ENCODE peak calls at places on chromosomes 7 and 10, in six cellular contexts. V, O, T, R, N and E are unnamed samples.

GRCh38 chr10:119996944-119997343 is 104.4 kb downstream of the SEC23IP start:
- DNase-seq in V (no peak), O (no peak), T (no peak), R (no peak), N (no peak), E (no peak)

GRCh38 chr7:105830405-105831218 is 45.8 kb downstream of the ATXN7L1 start:
- DNase-seq in V (peak), O (no peak), T (no peak), R (peak), N (peak), E (peak)

GRCh38 chr10:86708783-86709778 is 40.8 kb downstream of the LDB3 start:
- DNase-seq in V (no peak), O (no peak), T (no peak), R (no peak), N (no peak), E (no peak)

GRCh38 chr7:2523941-2524807 is 4.6 kb downstream of the LFNG start:
- DNase-seq in V (peak), O (no peak), T (no peak), R (peak), N (peak), E (peak)

GRCh38 chr7:24978837-24979469 is 1.0 kb downstream of the OSBPL3 start:
- DNase-seq in V (peak), O (no peak), T (no peak), R (no peak), N (no peak), E (no peak)

GRCh38 chr7:73809454-73810090 is 21.2 kb upstream of the CLDN4 start:
- DNase-seq in V (no peak), O (no peak), T (no peak), R (no peak), N (peak), E (peak)

GRCh38 chr10:16436367-16436757 is 448 bp upstream of the PTER start:
- DNase-seq in V (no peak), O (no peak), T (no peak), R (no peak), N (no peak), E (peak)

GRCh38 chr7:17185690-17186070 is 112.8 kb upstream of the AHR start:
- DNase-seq in V (peak), O (no peak), T (no peak), R (peak), N (peak), E (peak)

GRCh38 chr7:156903232-156903909 is 10.4 kb upstream of the LMBR1 start:
- DNase-seq in V (peak), O (no peak), T (no peak), R (peak), N (peak), E (peak)

GRCh38 chr10:35191523-35191922 is 64.9 kb downstream of the CREM start:
- DNase-seq in V (no peak), O (no peak), T (no peak), R (peak), N (peak), E (peak)

GRCh38 chr10:14185501-14186045 is 145.2 kb downstream of the FRMD4A start:
- DNase-seq in V (no peak), O (no peak), T (no peak), R (peak), N (peak), E (peak)

GRCh38 chr10:24952701-24953349 is 419 bp upstream of the PRTFDC1 start:
- DNase-seq in V (peak), O (no peak), T (peak), R (peak), N (peak), E (peak)

GRCh38 chr10:42872865-42873435 is 90.4 kb downstream of the BMS1 start:
- DNase-seq in V (no peak), O (no peak), T (no peak), R (no peak), N (no peak), E (no peak)

GRCh38 chr10:86357676-86358075 is 8.9 kb downstream of the GRID1 start:
- DNase-seq in V (no peak), O (no peak), T (no peak), R (no peak), N (no peak), E (no peak)

GRCh38 chr7:38630720-38631673 is at the start of gene AMPH:
- DNase-seq in V (peak), O (no peak), T (no peak), R (peak), N (peak), E (peak)

GRCh38 chr7:101696-102376 is 90.5 kb upstream of the FAM20C start:
- DNase-seq in V (peak), O (no peak), T (no peak), R (peak), N (peak), E (peak)

GRCh38 chr7:12524794-12525386 is 45.6 kb upstream of the SCIN start:
- DNase-seq in V (peak), O (no peak), T (no peak), R (peak), N (peak), E (peak)

GRCh38 chr10:51615764-51616298 is 83.6 kb downstream of the CSTF2T start:
- DNase-seq in V (peak), O (no peak), T (no peak), R (no peak), N (peak), E (no peak)

GRCh38 chr10:125093199-125093841 is 67.0 kb downstream of the CTBP2 start:
- DNase-seq in V (peak), O (no peak), T (peak), R (peak), N (peak), E (peak)

GRCh38 chr10:133124357-133125211 is 35.4 kb upstream of the KNDC1 start:
- DNase-seq in V (peak), O (no peak), T (peak), R (no peak), N (peak), E (no peak)

GRCh38 chr10:5698062-5698461 is 13.4 kb downstream of the TASOR2 start:
- DNase-seq in V (no peak), O (no peak), T (no peak), R (no peak), N (no peak), E (no peak)

GRCh38 chr7:73721237-73721848 is 1.9 kb upstream of the STX1A start:
- DNase-seq in V (no peak), O (no peak), T (no peak), R (no peak), N (no peak), E (no peak)

GRCh38 chr10:4541292-4541691 is 284.7 kb upstream of the AKR1E2 start:
- DNase-seq in V (peak), O (no peak), T (no peak), R (peak), N (peak), E (peak)

GRCh38 chr7:39741942-39742623 is 118.7 kb downstream of the RALA start:
- DNase-seq in V (peak), O (no peak), T (no peak), R (peak), N (peak), E (peak)

GRCh38 chr10:64846706-64847105 is 1325.5 kb downstream of the REEP3 start:
- DNase-seq in V (no peak), O (no peak), T (no peak), R (no peak), N (no peak), E (no peak)

GRCh38 chr7:140696024-140696678 is 357 bp upstream of the NDUFB2 start:
- DNase-seq in V (peak), O (peak), T (peak), R (peak), N (peak), E (peak)

GRCh38 chr7:80279760-80280159 is 145.1 kb downstream of the GNAI1 start:
- DNase-seq in V (no peak), O (no peak), T (peak), R (no peak), N (peak), E (no peak)

GRCh38 chr10:42755591-42756093 is 27.0 kb upstream of the BMS1 start:
- DNase-seq in V (no peak), O (no peak), T (no peak), R (no peak), N (no peak), E (no peak)

GRCh38 chr7:151102991-151103390 is 16.7 kb downstream of the AGAP3 start:
- DNase-seq in V (no peak), O (no peak), T (no peak), R (no peak), N (no peak), E (no peak)

GRCh38 chr10:73773152-73773879 is 8.5 kb upstream of the CHCHD1 start:
- DNase-seq in V (no peak), O (no peak), T (no peak), R (peak), N (peak), E (peak)

DNA sequence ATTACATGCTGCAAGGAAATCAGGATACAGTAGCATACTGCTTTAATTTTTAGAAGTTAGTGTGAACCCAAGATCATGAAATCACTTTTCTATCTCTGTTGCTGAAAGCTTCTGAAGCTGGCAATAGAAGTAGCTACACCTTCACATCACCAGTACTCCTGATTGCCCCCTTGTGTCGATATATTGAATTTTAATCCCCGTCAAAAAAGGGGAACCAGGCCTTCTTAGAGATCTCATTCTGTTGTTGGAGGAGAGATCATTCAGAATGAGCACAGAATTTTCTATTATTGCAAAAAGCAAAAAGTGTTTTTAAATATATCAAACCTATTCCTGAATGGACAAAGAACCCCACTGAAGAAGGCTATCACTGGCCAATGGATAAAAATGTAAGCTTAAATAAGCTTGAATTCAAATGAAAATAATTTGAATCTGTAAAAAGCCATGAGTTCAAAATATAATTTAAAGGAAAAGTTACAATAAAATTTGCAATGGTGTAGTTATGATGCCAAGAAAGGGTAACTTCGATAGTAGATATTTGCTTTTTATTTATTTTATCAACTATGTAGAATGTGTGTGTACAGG is 39.7 kb upstream of the TEX47 start:
- DNase-seq in V (peak), O (no peak), T (no peak), R (no peak), N (peak), E (peak)
- TF ChIP-seq CTCF in V (peak), O (no peak), T (no peak), R (peak), N (peak), E (peak)

DNA sequence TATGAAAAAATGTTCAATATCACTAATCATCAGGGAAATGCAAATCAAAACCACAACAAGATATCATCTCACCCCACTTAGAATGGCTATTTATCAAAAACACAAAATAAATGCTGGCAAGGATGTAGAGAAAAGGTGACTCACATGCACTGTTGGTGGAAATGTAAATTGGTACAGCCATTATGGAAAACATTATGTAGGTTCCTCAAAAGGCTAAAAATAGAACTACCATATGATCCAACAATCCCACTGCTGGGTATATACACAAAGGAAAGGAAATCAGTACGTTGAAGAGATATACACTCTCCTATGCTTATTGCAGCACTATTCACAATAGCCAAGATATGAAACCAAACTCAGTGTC is 50.2 kb downstream of the CDK1 start:
- DNase-seq in V (peak), O (no peak), T (no peak), R (peak), N (peak), E (no peak)
- H3K4me3 ChIP-seq in V (no peak), O (no peak), T (no peak), R (no peak), N (no peak), E (no peak)

GRCh38 chr10:118259288-118259906 is 82.7 kb downstream of the FAM204A start:
- DNase-seq in V (peak), O (no peak), T (peak), R (peak), N (peak), E (peak)
- TF ChIP-seq CTCF in V (peak), O (peak), T (no peak), R (peak), N (peak), E (peak)

GRCh38 chr7:114903131-114903530 is 18.8 kb upstream of the MDFIC start:
- DNase-seq in V (no peak), O (no peak), T (no peak), R (no peak), N (no peak), E (no peak)
- H3K4me3 ChIP-seq in V (no peak), O (no peak), T (no peak), R (no peak), N (no peak), E (no peak)

DNA sequence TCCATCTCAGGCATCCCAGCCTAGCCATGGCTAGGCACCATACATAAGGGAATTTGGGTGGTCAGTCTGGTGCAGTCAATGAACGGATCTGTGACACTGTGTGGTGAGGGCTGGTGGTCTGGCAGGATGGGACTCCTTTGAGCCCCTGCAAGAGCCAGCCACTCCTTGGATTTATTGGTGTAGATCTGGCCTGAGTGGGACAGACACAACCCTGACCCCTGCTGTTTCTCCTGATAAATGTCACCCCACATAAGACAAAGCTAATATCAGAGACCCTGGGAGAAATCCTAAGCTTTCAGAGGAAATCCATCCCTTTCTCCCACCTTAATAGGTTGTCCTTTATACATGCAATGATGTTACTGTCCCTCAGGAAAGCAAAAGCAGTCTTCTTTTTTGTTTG is 2.3 kb downstream of the FBXO24 start:
- DNase-seq in V (no peak), O (no peak), T (no peak), R (peak), N (peak), E (peak)
- TF ChIP-seq CTCF in V (peak), O (peak), T (no peak), R (peak), N (peak), E (peak)

DNA sequence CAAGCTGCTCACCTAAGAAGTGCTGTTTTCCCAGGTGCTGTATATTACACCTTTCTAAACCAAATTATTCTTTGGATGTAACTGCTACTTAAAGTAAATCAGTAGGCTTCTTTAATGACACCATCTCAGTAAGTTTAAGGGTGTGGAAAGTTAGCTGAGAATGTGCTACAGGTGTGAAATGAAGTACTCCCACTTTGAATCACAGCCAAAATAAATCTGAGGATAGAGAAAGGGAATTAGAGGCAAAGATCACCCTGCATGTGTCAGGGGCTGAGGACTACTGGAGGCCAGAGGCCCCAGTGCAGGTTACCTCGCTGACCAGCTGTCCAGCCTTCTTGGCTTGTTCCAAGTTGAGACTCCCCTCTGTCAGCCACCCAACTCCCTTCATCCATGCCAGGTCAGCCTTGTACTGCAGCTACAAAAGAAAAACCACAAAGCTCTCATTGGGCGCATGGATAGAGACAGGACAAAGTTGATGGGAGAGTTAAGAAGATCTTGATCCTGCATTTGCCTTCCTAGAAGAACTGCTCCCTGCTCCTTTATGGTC is 35.2 kb downstream of the NRAP start:
- DNase-seq in V (no peak), O (no peak), T (no peak), R (no peak), N (no peak), E (no peak)
- H3K4me3 ChIP-seq in V (no peak), O (no peak), T (no peak), R (no peak), N (no peak), E (no peak)

GRCh38 chr10:26516540-26517101 is 78.5 kb downstream of the APBB1IP start:
- DNase-seq in V (peak), O (no peak), T (no peak), R (no peak), N (no peak), E (peak)
- TF ChIP-seq CTCF in V (no peak), O (no peak), T (no peak), R (no peak), N (no peak), E (no peak)

DNA sequence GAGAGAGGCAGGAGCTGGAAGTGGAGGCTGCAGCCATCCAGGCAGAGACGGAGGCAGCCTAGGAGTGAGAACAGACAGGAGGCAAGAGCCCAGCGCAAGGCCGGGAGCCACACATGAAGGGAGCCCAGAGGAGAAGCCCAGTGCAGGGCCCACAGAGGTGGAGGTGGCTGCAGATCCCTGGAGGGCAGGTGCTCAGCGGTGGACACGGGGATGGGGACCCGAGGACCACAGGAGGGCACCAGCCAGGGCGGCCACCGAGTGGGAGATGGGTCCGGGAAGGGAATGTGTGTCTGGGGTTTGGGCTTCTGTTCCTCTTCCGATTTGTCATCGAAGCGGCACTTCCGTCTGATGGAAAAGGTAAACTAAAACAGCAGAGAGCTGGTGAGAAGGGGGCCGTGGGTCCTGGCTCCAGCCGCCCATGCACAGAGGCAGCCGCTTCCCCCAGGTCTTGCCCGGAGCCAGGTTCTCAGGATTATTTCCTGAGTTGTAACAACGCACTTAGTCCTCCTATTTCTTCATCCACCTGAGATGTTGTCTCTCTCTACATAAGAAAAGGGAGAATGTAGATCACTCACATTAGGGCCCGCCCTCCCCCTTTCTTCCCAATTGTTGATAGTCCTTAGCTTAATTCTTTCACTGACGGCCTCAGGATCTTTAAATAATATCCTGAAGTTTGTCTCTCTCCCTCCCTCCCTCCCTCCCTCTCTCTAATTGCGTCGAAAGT is 174.9 kb upstream of the PPP2R2D start:
- DNase-seq in V (no peak), O (no peak), T (peak), R (no peak), N (no peak), E (no peak)
- H3K4me3 ChIP-seq in V (no peak), O (no peak), T (no peak), R (no peak), N (no peak), E (no peak)